ENCODE peak calls at places on chromosomes 12 and 14, in six cellular contexts. H, K, U, Q, Z and X are unnamed samples.

GRCh38 chr12:28090835-28091234 is 99.4 kb upstream of the CCDC91 start:
- DNase-seq in H (no peak), K (no peak), U (no peak), Q (no peak), Z (no peak), X (no peak)

GRCh38 chr12:93098077-93098476 is 169.0 kb upstream of the EEA1 start:
- DNase-seq in H (no peak), K (peak), U (peak), Q (no peak), Z (peak), X (no peak)

GRCh38 chr12:53952871-53953734 is 1.6 kb upstream of the HOXC12 start:
- DNase-seq in H (no peak), K (peak), U (no peak), Q (no peak), Z (no peak), X (no peak)

GRCh38 chr14:31819281-31819680 is 257.8 kb upstream of the ARHGAP5 start:
- DNase-seq in H (no peak), K (no peak), U (no peak), Q (no peak), Z (no peak), X (no peak)

GRCh38 chr12:64392221-64392620 is 1.7 kb upstream of the C12orf56 start:
- DNase-seq in H (no peak), K (peak), U (no peak), Q (no peak), Z (no peak), X (no peak)

GRCh38 chr14:38098074-38098846 is 109.4 kb upstream of the SSTR1 start:
- DNase-seq in H (no peak), K (no peak), U (no peak), Q (no peak), Z (no peak), X (peak)

GRCh38 chr12:106380954-106381353 is 23.4 kb downstream of the POLR3B start:
- DNase-seq in H (no peak), K (no peak), U (no peak), Q (no peak), Z (no peak), X (no peak)

GRCh38 chr12:66548338-66549049 is 130.4 kb downstream of the GRIP1 start:
- DNase-seq in H (no peak), K (no peak), U (no peak), Q (no peak), Z (no peak), X (no peak)

GRCh38 chr14:105420976-105421674 is 1.5 kb downstream of the MTA1 start:
- DNase-seq in H (no peak), K (no peak), U (no peak), Q (no peak), Z (no peak), X (no peak)

GRCh38 chr14:90574640-90575131 is 177.9 kb downstream of the CALM1 start:
- DNase-seq in H (no peak), K (no peak), U (no peak), Q (no peak), Z (no peak), X (no peak)

GRCh38 chr12:132986885-132987225 is 688 bp downstream of the ZNF26 start:
- DNase-seq in H (no peak), K (peak), U (no peak), Q (no peak), Z (peak), X (no peak)

GRCh38 chr14:79299162-79299561 is 912.1 kb downstream of the DIO2 start:
- DNase-seq in H (no peak), K (no peak), U (no peak), Q (no peak), Z (no peak), X (no peak)

GRCh38 chr14:37550511-37550910 is 44.5 kb downstream of the FOXA1 start:
- DNase-seq in H (peak), K (no peak), U (no peak), Q (no peak), Z (no peak), X (peak)

GRCh38 chr12:120402217-120402616 is 33.3 kb upstream of the MSI1 start:
- DNase-seq in H (no peak), K (peak), U (peak), Q (no peak), Z (no peak), X (no peak)